ENCODE peak calls at places on chromosome 1, in ten cellular contexts. A is stimulated activated CD4-positive, alpha-beta T cell treated with anti-CD3 and anti-CD28 coated beads, Interleukin-12 subunit alpha, Interleukin-12 subunit beta, amount 100 ng/mL, for 4 hours; G is HTR-8/SVneo; D is natural killer cell; K is hypothalamus; R is CD4-positive, alpha-beta T cell; C is NCI-H748 treated with DMSO at 0.1 percent for 48 hours; E is T-helper 17 cell; X is myocyte; M is Daoy. I is an unnamed sample.

GRCh38 chr1:68608289-68608688 is 111.4 kb upstream of the DEPDC1 start:
- DNase-seq in A (no peak), G (no peak), D (no peak), K (no peak), R (no peak), C (no peak), E (no peak), X (no peak), M (no peak), I (no peak)

GRCh38 chr1:203828002-203828401 is 32.6 kb downstream of the ZBED6 start:
- DNase-seq in A (no peak), G (no peak), D (no peak), K (no peak), R (no peak), C (no peak), E (no peak), X (no peak), M (no peak), I (no peak)

GRCh38 chr1:31111290-31111951 is 45.9 kb upstream of the PUM1 start:
- DNase-seq in A (no peak), G (no peak), D (no peak), K (no peak), R (no peak), C (no peak), E (no peak), X (peak; percentile 48), M (peak; percentile 58), I (no peak)

GRCh38 chr1:199404976-199405375 is 622.5 kb upstream of the NR5A2 start:
- DNase-seq in A (no peak), G (no peak), D (no peak), K (no peak), R (no peak), C (no peak), E (no peak), X (no peak), M (no peak), I (peak; percentile 15)

GRCh38 chr1:8040586-8040985 is 14.5 kb upstream of the ERRFI1 start:
- DNase-seq in A (no peak), G (peak; percentile 69), D (no peak), K (no peak), R (no peak), C (no peak), E (no peak), X (peak; percentile 98), M (peak; percentile 97), I (peak; percentile 98)

GRCh38 chr1:234978397-234979291 is 150.0 kb downstream of the TOMM20 start:
- DNase-seq in A (peak; percentile 32), G (no peak), D (no peak), K (peak; percentile 29), R (no peak), C (no peak), E (peak; percentile 59), X (peak; percentile 79), M (peak; percentile 89), I (no peak)

GRCh38 chr1:24198766-24199165 is 11.7 kb upstream of the IFNLR1 start:
- DNase-seq in A (no peak), G (no peak), D (no peak), K (no peak), R (no peak), C (no peak), E (no peak), X (no peak), M (no peak), I (no peak)

GRCh38 chr1:169925505-169926482 is 32.1 kb upstream of the SCYL3 start:
- DNase-seq in A (no peak), G (no peak), D (no peak), K (no peak), R (no peak), C (no peak), E (no peak), X (no peak), M (no peak), I (no peak)

GRCh38 chr1:179119466-179119865 is 37.6 kb downstream of the TOR3A start:
- DNase-seq in A (no peak), G (no peak), D (no peak), K (no peak), R (no peak), C (no peak), E (no peak), X (no peak), M (no peak), I (no peak)

GRCh38 chr1:29453502-29454240 is 217.3 kb downstream of the PTPRU start:
- DNase-seq in A (no peak), G (peak; percentile 34), D (no peak), K (no peak), R (no peak), C (no peak), E (no peak), X (no peak), M (peak; percentile 67), I (peak; percentile 2)

GRCh38 chr1:78586572-78586971 is 33.7 kb upstream of the IFI44L start:
- DNase-seq in A (no peak), G (no peak), D (no peak), K (no peak), R (no peak), C (no peak), E (no peak), X (no peak), M (no peak), I (peak; percentile 39)

GRCh38 chr1:28553229-28553930 is 495 bp downstream of the TRNAU1AP start:
- DNase-seq in A (no peak), G (peak; percentile 35), D (peak; percentile 41), K (peak; percentile 38), R (peak; percentile 8), C (no peak), E (no peak), X (peak; percentile 61), M (peak; percentile 51), I (no peak)